ENCODE peak calls at places on chromosomes 11 and 22, in seven cellular contexts. One of them, this sample, is unnamed.

GRCh38 chr11:83025267-83025704 is 46.4 kb downstream of the RAB30 start:
- DNase-seq in neuronal stem cell: no peak
- DNase-seq in PC-3: peak; percentile 38
- DNase-seq in GM23338: peak; percentile 22
- DNase-seq in neural progenitor cell: no peak
- DNase-seq in IMR-90: no peak
- DNase-seq in K562: no peak
- DNase-seq in this sample: no peak

GRCh38 chr11:61056566-61056965 is 45.7 kb upstream of the CD5 start:
- DNase-seq in neuronal stem cell: no peak
- DNase-seq in PC-3: no peak
- DNase-seq in GM23338: peak; percentile 26
- DNase-seq in neural progenitor cell: peak; percentile 29
- DNase-seq in IMR-90: no peak
- DNase-seq in K562: no peak
- DNase-seq in this sample: no peak

GRCh38 chr11:12287374-12288211 is 89.8 kb upstream of the PARVA start:
- DNase-seq in neuronal stem cell: peak; percentile 56
- DNase-seq in PC-3: peak; percentile 90
- DNase-seq in GM23338: peak; percentile 80
- DNase-seq in neural progenitor cell: peak; percentile 82
- DNase-seq in IMR-90: peak; percentile 99
- DNase-seq in K562: peak; percentile 44
- DNase-seq in this sample: peak; percentile 84

GRCh38 chr11:102172127-102172848 is 62.0 kb downstream of the YAP1 start:
- DNase-seq in neuronal stem cell: no peak
- DNase-seq in PC-3: peak; percentile 64
- DNase-seq in GM23338: no peak
- DNase-seq in neural progenitor cell: no peak
- DNase-seq in IMR-90: peak; percentile 54
- DNase-seq in K562: no peak
- DNase-seq in this sample: no peak

GRCh38 chr22:25447689-25448434 is 116.6 kb upstream of the GRK3 start:
- DNase-seq in neuronal stem cell: peak; percentile 87
- DNase-seq in PC-3: peak; percentile 81
- DNase-seq in GM23338: peak; percentile 93
- DNase-seq in neural progenitor cell: peak; percentile 85
- DNase-seq in IMR-90: peak; percentile 78
- DNase-seq in K562: peak; percentile 93
- DNase-seq in this sample: peak; percentile 23

GRCh38 chr11:33320814-33321330 is 63.7 kb downstream of the HIPK3 start:
- DNase-seq in neuronal stem cell: no peak
- DNase-seq in PC-3: no peak
- DNase-seq in GM23338: no peak
- DNase-seq in neural progenitor cell: no peak
- DNase-seq in IMR-90: peak; percentile 44
- DNase-seq in K562: peak; percentile 32
- DNase-seq in this sample: no peak

GRCh38 chr22:37638351-37639069 is 959 bp upstream of the SH3BP1 start:
- DNase-seq in neuronal stem cell: no peak
- DNase-seq in PC-3: no peak
- DNase-seq in GM23338: no peak
- DNase-seq in neural progenitor cell: no peak
- DNase-seq in IMR-90: no peak
- DNase-seq in K562: no peak
- DNase-seq in this sample: no peak

GRCh38 chr22:39873963-39874362 is 19.6 kb downstream of the ENTHD1 start:
- DNase-seq in neuronal stem cell: no peak
- DNase-seq in PC-3: no peak
- DNase-seq in GM23338: no peak
- DNase-seq in neural progenitor cell: no peak
- DNase-seq in IMR-90: no peak
- DNase-seq in K562: no peak
- DNase-seq in this sample: no peak

GRCh38 chr11:47394322-47395224 is 13.8 kb upstream of the SLC39A13 start:
- DNase-seq in neuronal stem cell: no peak
- DNase-seq in PC-3: no peak
- DNase-seq in GM23338: no peak
- DNase-seq in neural progenitor cell: peak; percentile 2
- DNase-seq in IMR-90: peak; percentile 20
- DNase-seq in K562: peak; percentile 64
- DNase-seq in this sample: no peak

GRCh38 chr11:48116843-48117242 is 99.8 kb upstream of the OR4B1 start:
- DNase-seq in neuronal stem cell: no peak
- DNase-seq in PC-3: no peak
- DNase-seq in GM23338: peak; percentile 59
- DNase-seq in neural progenitor cell: peak; percentile 37
- DNase-seq in IMR-90: no peak
- DNase-seq in K562: peak; percentile 36
- DNase-seq in this sample: no peak

GRCh38 chr22:50253941-50254340 is 2.9 kb upstream of the HDAC10 start:
- DNase-seq in neuronal stem cell: no peak
- DNase-seq in PC-3: no peak
- DNase-seq in GM23338: no peak
- DNase-seq in neural progenitor cell: no peak
- DNase-seq in IMR-90: no peak
- DNase-seq in K562: no peak
- DNase-seq in this sample: no peak

GRCh38 chr22:22076937-22077703 is 94.5 kb upstream of the TOP3B start:
- DNase-seq in neuronal stem cell: no peak
- DNase-seq in PC-3: peak; percentile 38
- DNase-seq in GM23338: no peak
- DNase-seq in neural progenitor cell: no peak
- DNase-seq in IMR-90: peak; percentile 26
- DNase-seq in K562: no peak
- DNase-seq in this sample: no peak

GRCh38 chr11:45162064-45162375 is 15.6 kb downstream of the PRDM11 start:
- DNase-seq in neuronal stem cell: no peak
- DNase-seq in PC-3: no peak
- DNase-seq in GM23338: no peak
- DNase-seq in neural progenitor cell: no peak
- DNase-seq in IMR-90: no peak
- DNase-seq in K562: no peak
- DNase-seq in this sample: no peak

GRCh38 chr22:20312396-20313191 is 7.3 kb downstream of the DGCR6L start:
- DNase-seq in neuronal stem cell: no peak
- DNase-seq in PC-3: no peak
- DNase-seq in GM23338: no peak
- DNase-seq in neural progenitor cell: peak; percentile 0
- DNase-seq in IMR-90: no peak
- DNase-seq in K562: peak; percentile 32
- DNase-seq in this sample: no peak

GRCh38 chr22:46061431-46062231 is 84.7 kb upstream of the WNT7B start:
- DNase-seq in neuronal stem cell: peak; percentile 91
- DNase-seq in PC-3: no peak
- DNase-seq in GM23338: peak; percentile 83
- DNase-seq in neural progenitor cell: peak; percentile 84
- DNase-seq in IMR-90: no peak
- DNase-seq in K562: no peak
- DNase-seq in this sample: no peak

GRCh38 chr11:47980907-47981621 is 705 bp downstream of the PTPRJ start:
- DNase-seq in neuronal stem cell: peak; percentile 54
- DNase-seq in PC-3: peak; percentile 39
- DNase-seq in GM23338: peak; percentile 83
- DNase-seq in neural progenitor cell: peak; percentile 88
- DNase-seq in IMR-90: peak; percentile 40
- DNase-seq in K562: peak; percentile 58
- DNase-seq in this sample: no peak

GRCh38 chr11:45983471-45983845 is 61.0 kb downstream of the LARGE2 start:
- DNase-seq in neuronal stem cell: no peak
- DNase-seq in PC-3: no peak
- DNase-seq in GM23338: peak; percentile 30
- DNase-seq in neural progenitor cell: no peak
- DNase-seq in IMR-90: no peak
- DNase-seq in K562: no peak
- DNase-seq in this sample: no peak

GRCh38 chr22:24867327-24868022 is 61.5 kb downstream of the SGSM1 start:
- DNase-seq in neuronal stem cell: no peak
- DNase-seq in PC-3: no peak
- DNase-seq in GM23338: no peak
- DNase-seq in neural progenitor cell: no peak
- DNase-seq in IMR-90: no peak
- DNase-seq in K562: no peak
- DNase-seq in this sample: no peak

GRCh38 chr11:6307879-6308278 is 12.4 kb downstream of the CAVIN3 start:
- DNase-seq in neuronal stem cell: no peak
- DNase-seq in PC-3: peak; percentile 15
- DNase-seq in GM23338: peak; percentile 55
- DNase-seq in neural progenitor cell: peak; percentile 63
- DNase-seq in IMR-90: peak; percentile 77
- DNase-seq in K562: no peak
- DNase-seq in this sample: no peak

GRCh38 chr22:42862045-42862734 is 5.1 kb upstream of the ARFGAP3 start:
- DNase-seq in neuronal stem cell: no peak
- DNase-seq in PC-3: peak; percentile 89
- DNase-seq in GM23338: no peak
- DNase-seq in neural progenitor cell: no peak
- DNase-seq in IMR-90: peak; percentile 86
- DNase-seq in K562: no peak
- DNase-seq in this sample: no peak

GRCh38 chr11:69101100-69101791 is 52.5 kb downstream of the TPCN2 start:
- DNase-seq in neuronal stem cell: peak; percentile 56
- DNase-seq in PC-3: peak; percentile 95
- DNase-seq in GM23338: peak; percentile 81
- DNase-seq in neural progenitor cell: peak; percentile 82
- DNase-seq in IMR-90: peak; percentile 73
- DNase-seq in K562: peak; percentile 80
- DNase-seq in this sample: no peak

GRCh38 chr11:66880484-66881211 is 23.8 kb downstream of the LRFN4 start:
- DNase-seq in neuronal stem cell: no peak
- DNase-seq in PC-3: peak; percentile 97
- DNase-seq in GM23338: peak; percentile 64
- DNase-seq in neural progenitor cell: no peak
- DNase-seq in IMR-90: peak; percentile 22
- DNase-seq in K562: no peak
- DNase-seq in this sample: peak; percentile 71

GRCh38 chr11:83724704-83725114 is 438.5 kb upstream of the CCDC90B start:
- DNase-seq in neuronal stem cell: no peak
- DNase-seq in PC-3: peak; percentile 29
- DNase-seq in GM23338: peak; percentile 71
- DNase-seq in neural progenitor cell: peak; percentile 41
- DNase-seq in IMR-90: no peak
- DNase-seq in K562: no peak
- DNase-seq in this sample: no peak

GRCh38 chr11:3989251-3989650 is 105.3 kb upstream of the RRM1 start:
- DNase-seq in neuronal stem cell: no peak
- DNase-seq in PC-3: no peak
- DNase-seq in GM23338: peak; percentile 83
- DNase-seq in neural progenitor cell: peak; percentile 33
- DNase-seq in IMR-90: no peak
- DNase-seq in K562: no peak
- DNase-seq in this sample: no peak

GRCh38 chr11:61518032-61518795 is 9.7 kb downstream of the LRRC10B start:
- DNase-seq in neuronal stem cell: no peak
- DNase-seq in PC-3: no peak
- DNase-seq in GM23338: no peak
- DNase-seq in neural progenitor cell: no peak
- DNase-seq in IMR-90: no peak
- DNase-seq in K562: no peak
- DNase-seq in this sample: no peak

GRCh38 chr22:46675938-46676337 is 55.8 kb downstream of the GRAMD4 start:
- DNase-seq in neuronal stem cell: no peak
- DNase-seq in PC-3: no peak
- DNase-seq in GM23338: no peak
- DNase-seq in neural progenitor cell: no peak
- DNase-seq in IMR-90: no peak
- DNase-seq in K562: no peak
- DNase-seq in this sample: no peak

GRCh38 chr11:44621784-44622183 is 56.3 kb downstream of the CD82 start:
- DNase-seq in neuronal stem cell: no peak
- DNase-seq in PC-3: no peak
- DNase-seq in GM23338: no peak
- DNase-seq in neural progenitor cell: no peak
- DNase-seq in IMR-90: no peak
- DNase-seq in K562: no peak
- DNase-seq in this sample: no peak

GRCh38 chr11:15918674-15919073 is 437.7 kb downstream of the SOX6 start:
- DNase-seq in neuronal stem cell: no peak
- DNase-seq in PC-3: no peak
- DNase-seq in GM23338: no peak
- DNase-seq in neural progenitor cell: no peak
- DNase-seq in IMR-90: no peak
- DNase-seq in K562: no peak
- DNase-seq in this sample: no peak

DNA sequence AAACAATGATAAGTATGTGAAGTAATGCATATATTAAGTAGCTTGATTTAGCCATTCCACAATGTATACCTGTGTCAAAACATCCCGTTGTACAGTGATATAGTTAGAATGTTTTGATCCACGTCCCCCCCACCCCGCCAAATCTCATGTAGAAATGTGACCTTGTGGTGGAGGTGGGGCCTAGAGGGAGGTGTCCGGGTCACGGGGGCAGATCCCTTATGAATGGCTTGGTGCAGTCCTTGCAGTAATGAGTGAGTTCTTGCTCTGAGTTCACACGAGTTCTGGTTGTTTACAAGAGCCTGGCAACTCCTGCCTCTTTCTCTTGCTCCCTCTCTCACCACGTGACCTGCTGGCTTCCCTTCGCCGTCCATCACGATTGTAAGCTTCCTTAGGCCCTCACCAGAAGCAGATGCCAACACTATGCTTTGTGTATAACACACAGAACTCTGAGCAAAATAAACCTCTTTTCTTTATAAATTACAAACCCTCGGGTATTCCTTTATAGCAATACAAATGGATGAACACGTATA is 41.6 kb downstream of the FANCF start:
- DNase-seq in neuronal stem cell: no peak
- DNase-seq in PC-3: no peak
- DNase-seq in GM23338: peak; percentile 17
- DNase-seq in neural progenitor cell: no peak
- DNase-seq in IMR-90: no peak
- DNase-seq in K562: no peak
- DNase-seq in this sample: no peak
- H3K36me3 ChIP-seq in neuronal stem cell: no peaks in the 10 kb centered on the region
- H3K36me3 ChIP-seq in PC-3: no peaks in the 10 kb centered on the region
- H3K36me3 ChIP-seq in GM23338: no peaks in the 10 kb centered on the region
- H3K36me3 ChIP-seq in neural progenitor cell: no peaks in the 10 kb centered on the region
- H3K36me3 ChIP-seq in IMR-90: no peaks in the 10 kb centered on the region
- H3K36me3 ChIP-seq in K562: no peaks in the 10 kb centered on the region
- H3K36me3 ChIP-seq in this sample: no peaks in the 10 kb centered on the region

GRCh38 chr22:30289126-30289979 is at the start of gene CASTOR1:
- DNase-seq in neuronal stem cell: peak; percentile 97
- DNase-seq in PC-3: peak; percentile 95
- DNase-seq in GM23338: peak; percentile 100
- DNase-seq in neural progenitor cell: peak; percentile 99
- DNase-seq in IMR-90: peak; percentile 97
- DNase-seq in K562: peak; percentile 98
- DNase-seq in this sample: peak; percentile 89
- H2AFZ ChIP-seq in neuronal stem cell: peak within 1 kb of the TSS; percentile 99
- H2AFZ ChIP-seq in PC-3: peak within 1 kb of the TSS; percentile 64
- H2AFZ ChIP-seq in GM23338: peak within 1 kb of the TSS; percentile 93
- H2AFZ ChIP-seq in neural progenitor cell: peak within 1 kb of the TSS; percentile 84
- H2AFZ ChIP-seq in IMR-90: peak within 1 kb of the TSS; percentile 92
- H2AFZ ChIP-seq in K562: peak within 1 kb of the TSS; percentile 77
- H2AFZ ChIP-seq in this sample: peak within 1 kb of the TSS; percentile 3

GRCh38 chr11:86954288-86955110 is 696 bp downstream of the FZD4 start:
- DNase-seq in neuronal stem cell: no peak
- DNase-seq in PC-3: no peak
- DNase-seq in GM23338: peak; percentile 76
- DNase-seq in neural progenitor cell: peak; percentile 68
- DNase-seq in IMR-90: no peak
- DNase-seq in K562: peak; percentile 23
- DNase-seq in this sample: no peak
- H3K4me3 ChIP-seq in neuronal stem cell: peak overlapping the region; percentile 87
- H3K4me3 ChIP-seq in PC-3: peak overlapping the region; percentile 80
- H3K4me3 ChIP-seq in GM23338: peak overlapping the region; percentile 62
- H3K4me3 ChIP-seq in neural progenitor cell: peak overlapping the region; percentile 64
- H3K4me3 ChIP-seq in IMR-90: peak overlapping the region; percentile 84
- H3K4me3 ChIP-seq in K562: peak overlapping the region; percentile 68
- H3K4me3 ChIP-seq in this sample: peak overlapping the region; percentile 60

GRCh38 chr11:64923151-64923661 is 1.3 kb upstream of the PPP2R5B start:
- DNase-seq in neuronal stem cell: no peak
- DNase-seq in PC-3: no peak
- DNase-seq in GM23338: no peak
- DNase-seq in neural progenitor cell: no peak
- DNase-seq in IMR-90: no peak
- DNase-seq in K562: no peak
- DNase-seq in this sample: no peak
- H3K36me3 ChIP-seq in neuronal stem cell: no peaks in the 10 kb centered on the region
- H3K36me3 ChIP-seq in PC-3: no peaks in the 10 kb centered on the region
- H3K36me3 ChIP-seq in GM23338: no peaks in the 10 kb centered on the region
- H3K36me3 ChIP-seq in neural progenitor cell: no peaks in the 10 kb centered on the region
- H3K36me3 ChIP-seq in IMR-90: peaks cover 12% of the 10 kb centered on the region
- H3K36me3 ChIP-seq in K562: no peaks in the 10 kb centered on the region
- H3K36me3 ChIP-seq in this sample: peaks cover 9% of the 10 kb centered on the region